ENCODE peak calls at places on chromosomes 5 and 9, in six cellular contexts. Y is astrocyte of the hippocampus, N is AG04449, B is COR-L47, S is erythroblast, Q is myocyte. A is an unnamed sample.

GRCh38 chr5:179255527-179256228 is 89.6 kb downstream of the ADAMTS2 start:
- DNase-seq in Y (no peak), S (no peak), Q (no peak), B (no peak), N (no peak), A (no peak)

GRCh38 chr5:15010936-15011335 is 139.4 kb upstream of the ANKH start:
- DNase-seq in Q (no peak), Y (no peak), S (no peak), N (no peak), B (no peak), A (no peak)

GRCh38 chr9:136663311-136663679 is 579 bp downstream of the EGFL7 start:
- DNase-seq in Q (no peak), B (no peak), Y (no peak), S (no peak), N (no peak), A (no peak)

GRCh38 chr5:126446498-126447224 is 23.5 kb downstream of the GRAMD2B start:
- DNase-seq in S (no peak), Q (peak; percentile 68), Y (peak; percentile 43), B (no peak), N (peak; percentile 80), A (peak; percentile 66)

GRCh38 chr9:35232867-35233544 is 71.2 kb downstream of the UNC13B start:
- DNase-seq in S (no peak), N (no peak), Q (peak; percentile 57), Y (no peak), B (no peak), A (no peak)

GRCh38 chr9:127197861-127198430 is 66.6 kb upstream of the GARNL3 start:
- DNase-seq in S (no peak), Y (no peak), Q (peak; percentile 25), B (no peak), N (no peak), A (no peak)

GRCh38 chr5:12023614-12024241 is 119.5 kb upstream of the CTNND2 start:
- DNase-seq in S (peak; percentile 45), N (no peak), Q (peak; percentile 51), B (peak; percentile 20), Y (peak; percentile 73), A (peak; percentile 32)

GRCh38 chr5:138435943-138436342 is 2.9 kb upstream of the REEP2 start:
- DNase-seq in N (no peak), S (no peak), B (no peak), Y (no peak), Q (no peak), A (no peak)

GRCh38 chr9:116432051-116432450 is 255.1 kb upstream of the TRIM32 start:
- DNase-seq in Y (no peak), S (no peak), Q (no peak), B (no peak), N (no peak), A (no peak)

GRCh38 chr9:87206064-87206661 is 258.9 kb upstream of the GAS1 start:
- DNase-seq in Y (peak; percentile 70), N (peak; percentile 63), Q (no peak), B (no peak), S (no peak), A (no peak)

GRCh38 chr5:149869266-149869875 is 75.2 kb downstream of the PDE6A start:
- DNase-seq in Q (no peak), N (no peak), S (no peak), B (no peak), Y (no peak), A (no peak)

GRCh38 chr5:147245381-147246055 is 10.7 kb downstream of the STK32A start:
- DNase-seq in S (no peak), N (no peak), Y (no peak), B (no peak), Q (no peak), A (peak; percentile 3)

GRCh38 chr5:124642148-124642547 is 104.3 kb downstream of the ZNF608 start:
- DNase-seq in S (no peak), Q (no peak), Y (no peak), B (no peak), N (no peak), A (no peak)

GRCh38 chr5:125981016-125981415 is 442.2 kb upstream of the GRAMD2B start:
- DNase-seq in S (no peak), B (no peak), Y (no peak), N (no peak), Q (no peak), A (no peak)

GRCh38 chr9:95494416-95495371 is 22.1 kb downstream of the PTCH1 start:
- DNase-seq in Q (no peak), N (no peak), Y (no peak), B (peak; percentile 63), S (no peak), A (peak; percentile 81)

GRCh38 chr5:138610468-138611294 is 35.5 kb upstream of the HSPA9 start:
- DNase-seq in B (no peak), N (no peak), S (peak; percentile 13), Y (peak; percentile 29), Q (no peak), A (no peak)

GRCh38 chr5:75510836-75511434 is 494 bp downstream of the CERT1 start:
- DNase-seq in Q (peak; percentile 53), N (no peak), S (peak; percentile 64), Y (peak; percentile 63), B (peak; percentile 31), A (no peak)

GRCh38 chr9:138049779-138050471 is 172.3 kb downstream of the CACNA1B start:
- DNase-seq in Q (no peak), N (no peak), S (no peak), Y (no peak), B (no peak), A (no peak)

GRCh38 chr5:130871346-130872086 is 293.5 kb downstream of the HINT1 start:
- DNase-seq in Q (peak; percentile 46), Y (peak; percentile 31), B (peak; percentile 0), N (no peak), S (peak; percentile 57), A (peak; percentile 3)

GRCh38 chr5:54136666-54137440 is 173.5 kb downstream of the ARL15 start:
- DNase-seq in S (no peak), N (no peak), Q (no peak), Y (no peak), B (no peak), A (no peak)

GRCh38 chr9:133995012-133995896 is 3.1 kb upstream of the VAV2 start:
- DNase-seq in Q (peak; percentile 71), N (no peak), Y (peak; percentile 54), B (peak; percentile 60), S (no peak), A (peak; percentile 63)

GRCh38 chr9:31030741-31031202 is 1353.7 kb upstream of the ACO1 start:
- DNase-seq in Y (peak; percentile 74), N (no peak), S (no peak), Q (peak; percentile 40), B (no peak), A (peak; percentile 22)

GRCh38 chr9:18281291-18281690 is 192.7 kb upstream of the ADAMTSL1 start:
- DNase-seq in B (no peak), Y (no peak), Q (no peak), S (no peak), N (no peak), A (no peak)

GRCh38 chr5:52476346-52476745 is 311.4 kb upstream of the ITGA1 start:
- DNase-seq in Q (no peak), N (no peak), S (no peak), B (no peak), Y (no peak), A (no peak)

GRCh38 chr5:142520885-142521284 is 165.0 kb downstream of the FGF1 start:
- DNase-seq in Q (no peak), S (no peak), N (peak; percentile 14), Y (peak; percentile 72), B (no peak), A (peak; percentile 64)

GRCh38 chr9:137150485-137151060 is 11.6 kb downstream of the GRIN1 start:
- DNase-seq in S (peak; percentile 69), Y (no peak), N (no peak), Q (no peak), B (no peak), A (no peak)

GRCh38 chr5:1006656-1007071 is 1.9 kb upstream of the NKD2 start:
- DNase-seq in B (no peak), Y (no peak), N (no peak), S (no peak), Q (no peak), A (no peak)

GRCh38 chr5:53123702-53124101 is 14.1 kb upstream of the MOCS2 start:
- DNase-seq in B (no peak), Q (peak; percentile 26), S (no peak), N (no peak), Y (no peak), A (peak; percentile 27)

GRCh38 chr9:128946945-128947422 is 419 bp downstream of the DOLK start:
- DNase-seq in Q (no peak), N (no peak), Y (peak; percentile 56), B (no peak), S (no peak), A (peak; percentile 11)

GRCh38 chr5:151434570-151435237 is 12.7 kb upstream of the SLC36A1 start:
- DNase-seq in Q (peak; percentile 68), B (no peak), S (no peak), Y (no peak), N (no peak), A (no peak)

GRCh38 chr5:128019391-128019790 is 64.2 kb upstream of the SLC12A2 start:
- DNase-seq in N (no peak), S (no peak), Y (no peak), Q (no peak), B (no peak), A (no peak)

GRCh38 chr9:134230092-134230941 is 66.0 kb upstream of the RNU6ATAC start:
- DNase-seq in N (no peak), Y (no peak), S (no peak), B (no peak), Q (no peak), A (no peak)

GRCh38 chr9:107281164-107281563 is 1.9 kb upstream of the RAD23B start:
- DNase-seq in Y (no peak), Q (no peak), B (no peak), S (no peak), N (no peak), A (no peak)

GRCh38 chr9:112555844-112556482 is 69.3 kb downstream of the KIAA1958 start:
- DNase-seq in S (no peak), Y (no peak), Q (no peak), B (no peak), N (no peak), A (no peak)